ENCODE peak calls at places on chromosome 5, in four cellular contexts. D, U, I and V are unnamed samples.
A peak's percentile ranks its signal among the peaks of the same experiment; 100 is the strongest.

GRCh38 chr5:164119806-164120440 is 614.5 kb downstream of the MAT2B start:
- DNase-seq in U (no peak), D (no peak), I (no peak), V (no peak)

GRCh38 chr5:19676895-19677294 is 311.1 kb downstream of the CDH18 start:
- DNase-seq in U (no peak), D (no peak), I (no peak), V (no peak)

GRCh38 chr5:107869459-107870115 is 198.8 kb upstream of the EFNA5 start:
- DNase-seq in U (no peak), D (no peak), I (no peak), V (peak; percentile 36)

GRCh38 chr5:9655641-9656040 is 25.5 kb upstream of the TAS2R1 start:
- DNase-seq in U (no peak), I (no peak), D (no peak), V (no peak)

GRCh38 chr5:1913578-1913977 is 30.9 kb upstream of the IRX4 start:
- DNase-seq in I (no peak), D (no peak), U (no peak), V (no peak)

GRCh38 chr5:17400724-17401508 is 97.1 kb upstream of the TAF11L2 start:
- DNase-seq in U (no peak), I (no peak), D (no peak), V (no peak)

GRCh38 chr5:151068571-151069197 is 12.2 kb downstream of the TNIP1 start:
- DNase-seq in I (no peak), D (no peak), U (no peak), V (no peak)

GRCh38 chr5:155546075-155546474 is 532.5 kb downstream of the KIF4B start:
- DNase-seq in D (no peak), I (no peak), U (no peak), V (no peak)

GRCh38 chr5:108858959-108859358 is 111.3 kb downstream of the FER start:
- DNase-seq in U (no peak), D (peak; percentile 58), I (no peak), V (no peak)

GRCh38 chr5:115460476-115460875 is 84.1 kb downstream of the FEM1C start:
- DNase-seq in I (no peak), D (peak; percentile 40), U (no peak), V (peak; percentile 87)

GRCh38 chr5:64923151-64923685 is 154.5 kb downstream of the CWC27 start:
- DNase-seq in I (no peak), D (no peak), U (no peak), V (no peak)

GRCh38 chr5:139698461-139699146 is 50.5 kb downstream of the CXXC5 start:
- DNase-seq in D (no peak), I (no peak), U (no peak), V (no peak)

GRCh38 chr5:43699910-43700309 is 96.9 kb downstream of the NNT start:
- DNase-seq in I (no peak), D (no peak), U (no peak), V (no peak)

GRCh38 chr5:42718591-42718990 is 38.0 kb upstream of the CCDC152 start:
- DNase-seq in D (peak; percentile 32), U (no peak), I (no peak), V (no peak)

GRCh38 chr5:10423009-10423408 is 18.7 kb upstream of the ROPN1L start:
- DNase-seq in D (no peak), I (no peak), U (no peak), V (no peak)

GRCh38 chr5:14054965-14055963 is 87.9 kb upstream of the TRIO start:
- DNase-seq in I (no peak), U (no peak), D (no peak), V (no peak)

GRCh38 chr5:103450333-103451061 is 112.1 kb downstream of the NUDT12 start:
- DNase-seq in I (no peak), D (no peak), U (no peak), V (no peak)

GRCh38 chr5:109946610-109947009 is 256.9 kb downstream of the MAN2A1 start:
- DNase-seq in U (no peak), D (no peak), I (no peak), V (no peak)

GRCh38 chr5:87020099-87020934 is 247.4 kb upstream of the RASA1 start:
- DNase-seq in D (peak; percentile 47), I (no peak), U (no peak), V (no peak)

GRCh38 chr5:167573274-167574127 is 717.9 kb upstream of the WWC1 start:
- DNase-seq in U (no peak), I (peak; percentile 62), D (no peak), V (no peak)

GRCh38 chr5:54658014-54658413 is 140.5 kb downstream of the SNX18 start:
- DNase-seq in D (no peak), I (no peak), U (no peak), V (no peak)

GRCh38 chr5:154945695-154946301 is 4.9 kb downstream of the MRPL22 start:
- DNase-seq in I (no peak), D (no peak), U (no peak), V (no peak)

GRCh38 chr5:177230660-177231059 is 72.9 kb downstream of the RAB24 start:
- DNase-seq in I (no peak), D (no peak), U (no peak), V (no peak)

GRCh38 chr5:57687641-57688040 is 205.0 kb upstream of the ACTBL2 start:
- DNase-seq in U (no peak), I (no peak), D (no peak), V (no peak)

GRCh38 chr5:153157156-153157555 is 333.3 kb upstream of the GRIA1 start:
- DNase-seq in U (no peak), D (no peak), I (no peak), V (no peak)

GRCh38 chr5:139675825-139676224 is 27.7 kb downstream of the CXXC5 start:
- DNase-seq in U (no peak), I (no peak), D (no peak), V (no peak)

GRCh38 chr5:6404129-6404528 is 25.8 kb upstream of the MED10 start:
- DNase-seq in D (peak; percentile 8), I (no peak), U (no peak), V (no peak)

GRCh38 chr5:146026307-146027010 is 78.9 kb downstream of the PLAC8L1 start:
- DNase-seq in I (peak; percentile 36), U (no peak), D (no peak), V (no peak)

GRCh38 chr5:122153230-122153629 is 23.9 kb downstream of the ZNF474 start:
- DNase-seq in I (no peak), U (no peak), D (no peak), V (no peak)

GRCh38 chr5:62791059-62791458 is 212.4 kb downstream of the LRRC70 start:
- DNase-seq in D (no peak), I (no peak), U (no peak), V (peak; percentile 7)

GRCh38 chr5:67160985-67161384 is 35.6 kb downstream of the CD180 start:
- DNase-seq in U (no peak), I (no peak), D (no peak), V (no peak)

GRCh38 chr5:123512631-123513461 is 869 bp downstream of the CSNK1G3 start:
- DNase-seq in I (no peak), U (peak; percentile 65), D (no peak), V (no peak)
- TF ChIP-seq MAX in I (no peak), U (no peak), D (no peak), V (no peak)

GRCh38 chr5:160001457-160001856 is 7.5 kb upstream of the TTC1 start:
- DNase-seq in U (no peak), D (no peak), I (no peak), V (no peak)

GRCh38 chr5:159995841-159996240 is 13.1 kb upstream of the TTC1 start:
- DNase-seq in I (no peak), D (no peak), U (no peak), V (no peak)

DNA sequence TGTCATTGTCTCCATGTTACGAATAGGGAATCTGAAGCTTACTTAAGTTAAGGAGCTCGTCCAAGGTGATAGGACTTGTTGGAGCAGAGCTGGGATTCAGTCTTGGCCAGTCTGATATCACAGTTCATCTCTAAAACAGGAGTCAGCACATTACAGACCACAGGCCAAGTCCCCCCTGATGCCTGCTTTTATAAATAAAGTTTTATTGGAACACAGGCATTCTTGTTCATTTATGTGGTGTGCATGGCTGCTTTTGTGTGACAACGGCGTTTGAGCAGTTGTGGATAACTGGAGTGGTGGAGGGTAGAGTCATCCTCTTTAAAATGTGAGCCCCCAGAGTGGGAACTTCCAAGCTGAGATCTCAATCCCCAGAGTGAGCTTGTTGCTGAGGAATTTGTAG is 7.9 kb upstream of the TTC1 start:
- DNase-seq in I (no peak), D (no peak), U (no peak), V (no peak)
- TF ChIP-seq EGR1 in I (no peak), D (no peak), U (no peak), V (no peak)

DNA sequence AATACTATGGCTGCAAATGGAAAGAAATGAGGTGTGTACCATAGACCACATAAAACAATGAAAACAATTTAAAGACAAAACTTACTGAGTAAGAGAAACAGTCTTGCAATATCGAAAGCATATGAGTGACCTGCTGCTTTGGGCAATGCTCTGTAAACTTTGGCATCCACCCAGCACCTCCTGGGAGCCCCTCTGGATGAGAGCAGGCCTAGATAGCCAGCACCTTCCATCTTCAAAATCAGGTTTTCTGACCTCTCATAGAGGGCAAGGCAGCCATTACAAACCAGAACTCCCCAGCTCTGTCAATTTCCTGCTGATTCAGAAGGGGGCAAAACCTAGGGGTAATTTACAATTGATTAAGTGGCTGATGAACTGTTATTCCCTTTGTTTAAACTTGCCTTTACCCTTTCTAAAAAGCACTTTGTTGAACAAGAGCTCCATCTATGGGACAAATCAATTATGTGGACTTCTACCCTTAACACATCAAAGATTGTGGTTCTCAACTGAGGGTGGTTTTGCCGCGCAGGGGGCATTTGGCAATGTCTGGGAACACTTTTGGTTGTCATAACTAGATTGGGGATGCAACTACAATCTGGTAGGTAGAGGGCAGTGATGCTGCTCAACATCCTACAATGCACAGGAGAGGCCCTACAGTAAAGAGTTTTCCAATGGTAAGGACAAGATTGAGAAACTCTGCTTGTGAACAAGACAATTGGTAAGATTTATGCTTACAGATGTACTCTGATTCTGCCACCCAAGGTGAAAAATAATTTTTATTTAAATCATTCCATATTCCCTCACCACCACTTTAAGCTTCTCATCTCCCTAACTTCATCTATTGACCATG is 184.2 kb downstream of the MARCHF11 start:
- DNase-seq in U (no peak), I (no peak), D (no peak), V (no peak)
- TF ChIP-seq JUND in U (no peak), I (no peak), D (no peak), V (no peak)

GRCh38 chr5:137069358-137069757 is 429.8 kb downstream of the SPOCK1 start:
- DNase-seq in U (no peak), D (no peak), I (no peak), V (no peak)

GRCh38 chr5:137072376-137073174 is 426.6 kb downstream of the SPOCK1 start:
- DNase-seq in D (no peak), U (no peak), I (no peak), V (no peak)

GRCh38 chr5:137071941-137072340 is 427.2 kb downstream of the SPOCK1 start:
- DNase-seq in I (no peak), U (no peak), D (no peak), V (no peak)

GRCh38 chr5:137071526-137071925 is 427.6 kb downstream of the SPOCK1 start:
- DNase-seq in I (no peak), D (no peak), U (no peak), V (no peak)

GRCh38 chr5:137070521-137070920 is 428.6 kb downstream of the SPOCK1 start:
- DNase-seq in I (no peak), U (no peak), D (no peak), V (no peak)
- TF ChIP-seq MAX in I (no peak), U (no peak), D (no peak), V (no peak)

GRCh38 chr5:133460172-133460758 is 152.1 kb downstream of the FSTL4 start:
- DNase-seq in U (peak; percentile 82), I (peak; percentile 31), D (no peak), V (peak; percentile 19)
- TF ChIP-seq EGR1 in U (no peak), I (no peak), D (no peak), V (no peak)